ENCODE peak calls at places on chromosomes 6 and 20, in six cellular contexts. F is thyroid gland, B is prostate gland, Q is IMR-90, Z is body of pancreas, O is Peyer's patch. Y is an unnamed sample.
A peak's percentile ranks its signal among the peaks of the same experiment; 100 is the strongest.

GRCh38 chr6:170233304-170234205 is 57.3 kb downstream of the DLL1 start:
- DNase-seq in F (no peak), B (no peak), Q (no peak), Z (no peak), O (no peak), Y (no peak)

GRCh38 chr6:31898200-31899011 is 908 bp upstream of the EHMT2 start:
- DNase-seq in F (peak; percentile 42), B (no peak), Q (peak; percentile 35), Z (peak; percentile 38), O (peak; percentile 65), Y (no peak)

GRCh38 chr6:158653577-158654354 is 3.9 kb downstream of the SYTL3 start:
- DNase-seq in F (no peak), B (no peak), Q (peak; percentile 72), Z (peak; percentile 41), O (peak; percentile 94), Y (no peak)

GRCh38 chr6:46772754-46773153 is 20.4 kb upstream of the MEP1A start:
- DNase-seq in F (no peak), B (no peak), Q (no peak), Z (no peak), O (peak; percentile 55), Y (no peak)

GRCh38 chr20:47318596-47319516 is 37.6 kb downstream of the ZMYND8 start:
- DNase-seq in F (peak; percentile 96), B (peak; percentile 77), Q (peak; percentile 69), Z (peak; percentile 56), O (peak; percentile 82), Y (peak; percentile 75)

GRCh38 chr6:130457605-130458004 is 91.8 kb downstream of the TMEM200A start:
- DNase-seq in F (no peak), B (no peak), Q (no peak), Z (no peak), O (no peak), Y (no peak)

GRCh38 chr6:138291849-138292181 is 73.5 kb upstream of the PBOV1 start:
- DNase-seq in F (no peak), B (no peak), Q (no peak), Z (no peak), O (no peak), Y (no peak)

GRCh38 chr20:36304786-36305495 is 1.2 kb upstream of the DLGAP4 start:
- DNase-seq in F (no peak), B (no peak), Q (no peak), Z (no peak), O (no peak), Y (no peak)

GRCh38 chr6:41372526-41373366 is 37.3 kb downstream of the NCR2 start:
- DNase-seq in F (peak; percentile 5), B (no peak), Q (no peak), Z (no peak), O (no peak), Y (no peak)

GRCh38 chr6:125197795-125198269 is 44.3 kb downstream of the TPD52L1 start:
- DNase-seq in F (peak; percentile 90), B (peak; percentile 59), Q (peak; percentile 31), Z (peak; percentile 87), O (peak; percentile 83), Y (peak; percentile 43)

GRCh38 chr20:48639899-48640298 is 187.9 kb downstream of the PREX1 start:
- DNase-seq in F (no peak), B (no peak), Q (no peak), Z (no peak), O (no peak), Y (no peak)

GRCh38 chr20:59027746-59028320 is 4.3 kb downstream of the ATP5F1E start:
- DNase-seq in F (no peak), B (no peak), Q (peak; percentile 78), Z (no peak), O (no peak), Y (no peak)

GRCh38 chr6:69063401-69063800 is 428.3 kb downstream of the ADGRB3 start:
- DNase-seq in F (no peak), B (no peak), Q (no peak), Z (no peak), O (no peak), Y (no peak)

GRCh38 chr6:159608961-159609673 is 83.9 kb downstream of the SOD2 start:
- DNase-seq in F (peak; percentile 22), B (no peak), Q (peak; percentile 28), Z (no peak), O (no peak), Y (no peak)

GRCh38 chr6:166433096-166433495 is 50.4 kb upstream of the MPC1 start:
- DNase-seq in F (no peak), B (no peak), Q (no peak), Z (no peak), O (peak; percentile 38), Y (no peak)

GRCh38 chr6:104855507-104855906 is 4.2 kb downstream of the HACE1 start:
- DNase-seq in F (no peak), B (no peak), Q (peak; percentile 52), Z (no peak), O (no peak), Y (no peak)

GRCh38 chr6:73452107-73452461 is at the start of gene CGAS:
- DNase-seq in F (peak; percentile 54), B (peak; percentile 33), Q (peak; percentile 62), Z (peak; percentile 59), O (peak; percentile 89), Y (peak; percentile 73)

GRCh38 chr20:18326990-18327389 is 38.7 kb downstream of the ZNF133 start:
- DNase-seq in F (no peak), B (no peak), Q (no peak), Z (no peak), O (no peak), Y (no peak)

DNA sequence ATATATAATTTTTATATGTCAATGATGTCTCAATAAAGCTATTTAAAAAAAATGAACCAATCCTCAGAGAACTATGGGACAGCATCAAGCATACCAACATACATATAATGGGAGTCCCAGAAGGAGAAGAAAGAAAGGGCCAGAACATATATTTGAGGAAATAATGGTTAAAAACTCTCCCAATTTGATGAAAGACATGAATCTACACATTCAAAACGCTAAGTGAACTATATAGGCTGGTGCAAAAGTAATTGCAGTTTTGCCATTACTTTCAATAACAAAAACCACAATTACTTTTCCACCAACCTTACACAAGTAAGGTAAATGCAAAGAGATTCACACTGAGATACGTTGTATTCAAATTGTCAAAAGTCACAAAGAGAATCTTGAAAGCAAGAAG is 43.4 kb downstream of the ZNF133 start:
- DNase-seq in F (no peak), B (no peak), Q (no peak), Z (no peak), O (no peak), Y (no peak)
- H3K9me3 ChIP-seq in F (no peaks in the 10 kb centered on the region), B (no peaks in the 10 kb centered on the region), Q (peaks cover 7% of the 10 kb centered on the region), Z (no peaks in the 10 kb centered on the region), O (no peaks in the 10 kb centered on the region), Y (no peaks in the 10 kb centered on the region)

DNA sequence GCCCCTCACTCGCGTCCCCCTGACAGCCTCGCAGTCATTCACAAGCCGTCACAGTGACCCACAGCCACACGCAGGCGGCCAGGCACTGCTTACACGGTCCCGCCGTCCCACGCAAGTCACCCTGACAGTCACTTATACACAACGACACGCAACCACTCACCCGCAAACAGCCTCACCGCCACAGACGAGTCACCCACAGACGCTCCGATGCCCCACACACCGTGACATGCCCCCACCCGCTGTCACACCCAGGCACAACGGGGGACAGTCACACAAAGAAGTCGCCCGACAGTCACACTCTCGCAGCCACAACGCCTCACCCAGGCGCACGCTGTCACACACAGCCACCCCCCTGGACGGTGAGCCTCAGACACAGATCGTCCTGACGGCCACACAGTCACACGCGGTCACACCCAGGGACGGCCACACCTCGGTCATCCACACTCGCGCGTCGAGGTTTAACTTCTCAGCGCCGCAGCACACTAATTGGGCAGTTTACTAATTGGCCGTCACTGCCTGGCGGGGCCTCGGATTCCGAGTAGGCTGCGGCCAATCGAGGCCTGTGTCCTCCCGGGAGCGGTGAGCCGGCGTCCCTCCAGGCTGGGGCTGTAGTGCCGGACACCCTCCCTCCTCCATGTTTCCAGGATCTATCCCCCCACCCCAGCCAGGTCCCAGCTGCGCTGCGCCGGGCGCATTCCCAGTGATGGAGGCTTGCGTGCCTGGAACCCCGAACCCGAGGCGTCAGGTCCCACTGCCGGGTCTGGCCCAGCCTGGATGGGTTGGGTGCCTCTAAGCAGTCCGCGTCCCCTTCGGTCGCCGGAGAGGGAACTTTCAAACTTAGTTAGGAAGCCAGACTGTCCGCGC is 789 bp downstream of the TOX2 start:
- DNase-seq in F (no peak), B (no peak), Q (peak; percentile 23), Z (no peak), O (peak; percentile 54), Y (peak; percentile 40)
- TF ChIP-seq POLR2A in F (no peak), B (no peak), Q (no peak), Z (no peak), O (no peak), Y (no peak)

DNA sequence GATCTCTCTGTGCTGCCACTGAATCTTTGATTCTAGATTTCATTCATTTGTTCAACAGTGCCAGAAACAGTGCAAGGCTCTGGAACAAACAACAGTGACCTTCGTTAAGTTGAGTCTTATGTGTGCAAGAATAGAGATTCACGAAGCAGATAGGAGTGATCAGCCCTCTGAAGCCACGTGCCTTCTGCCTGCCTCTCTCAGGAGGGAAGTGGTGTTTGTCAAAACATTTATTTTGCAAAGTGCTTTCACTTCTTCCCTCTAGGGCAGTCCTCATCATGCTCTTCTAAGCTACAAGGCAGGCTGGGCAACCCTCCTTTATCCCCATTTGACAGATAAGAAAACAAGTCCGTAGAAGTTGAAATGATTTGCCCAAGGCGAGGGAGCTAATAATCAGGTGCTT is 204.3 kb downstream of the TFAP2C start:
- DNase-seq in F (peak; percentile 30), B (no peak), Q (no peak), Z (no peak), O (no peak), Y (no peak)
- H3K27me3 ChIP-seq in F (no peaks in the 10 kb centered on the region), B (no peaks in the 10 kb centered on the region), Q (peaks cover 10% of the 10 kb centered on the region), Z (no peaks in the 10 kb centered on the region), O (no peaks in the 10 kb centered on the region), Y (no peaks in the 10 kb centered on the region)

GRCh38 chr6:15410126-15410391 is 164.2 kb downstream of the JARID2 start:
- DNase-seq in F (no peak), B (no peak), Q (no peak), Z (no peak), O (no peak), Y (no peak)

GRCh38 chr6:15413558-15414257 is 167.8 kb downstream of the JARID2 start:
- DNase-seq in F (no peak), B (no peak), Q (peak; percentile 83), Z (no peak), O (no peak), Y (no peak)

GRCh38 chr6:15411766-15412165 is 165.9 kb downstream of the JARID2 start:
- DNase-seq in F (no peak), B (no peak), Q (no peak), Z (no peak), O (no peak), Y (no peak)

GRCh38 chr6:15410752-15411151 is 164.9 kb downstream of the JARID2 start:
- DNase-seq in F (no peak), B (no peak), Q (no peak), Z (no peak), O (no peak), Y (no peak)

DNA sequence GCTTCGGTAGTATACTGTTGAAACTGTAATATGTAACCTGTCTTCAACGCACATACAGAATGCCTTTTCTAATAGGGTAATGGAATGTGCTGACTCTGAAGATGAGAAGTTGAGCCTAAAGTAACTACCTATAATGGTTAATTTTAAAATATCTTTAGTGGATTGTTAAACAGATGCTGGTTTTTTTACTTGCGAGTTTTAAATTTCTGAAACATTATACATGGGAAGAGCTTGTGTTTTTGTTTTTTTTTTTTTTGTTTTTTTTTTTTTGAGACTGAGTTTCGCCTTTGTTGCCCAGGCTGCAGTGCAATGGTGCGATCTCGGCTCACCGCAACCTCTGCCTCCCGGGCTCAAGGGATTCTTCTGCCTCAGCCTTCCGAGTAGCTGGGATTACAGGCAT is 166.9 kb downstream of the JARID2 start:
- DNase-seq in F (no peak), B (no peak), Q (no peak), Z (no peak), O (no peak), Y (no peak)
- H3K9me3 ChIP-seq in F (no peaks in the 10 kb centered on the region), B (no peaks in the 10 kb centered on the region), Q (no peaks in the 10 kb centered on the region), Z (no peaks in the 10 kb centered on the region), O (no peaks in the 10 kb centered on the region), Y (no peaks in the 10 kb centered on the region)

GRCh38 chr6:13283340-13283739 is 45.0 kb downstream of the TBC1D7 start:
- DNase-seq in F (no peak), B (no peak), Q (no peak), Z (no peak), O (no peak), Y (no peak)
- TF ChIP-seq POLR2A in F (no peak), B (no peak), Q (no peak), Z (no peak), O (no peak), Y (no peak)

Y was measured in right lobe of liver.